ENCODE peak calls at places on chromosomes 5 and 9, in six cellular contexts. F is SK-N-DZ; G is lung microvascular endothelial cell; Q is posterior cingulate gyrus; E is sciatic nerve; U is activated CD4-positive, alpha-beta T cell treated with anti-CD3 and anti-CD28 coated beads for 36 hours. W is an unnamed sample.
A peak's percentile ranks its signal among the peaks of the same experiment; 100 is the strongest.

GRCh38 chr5:146047396-146047795 is 58.0 kb downstream of the PLAC8L1 start:
- DNase-seq in F (no peak), G (no peak), Q (no peak), E (no peak), U (no peak), W (no peak)

GRCh38 chr5:173075137-173075868 is 19.2 kb downstream of the CREBRF start:
- DNase-seq in F (no peak), G (no peak), Q (no peak), E (no peak), U (no peak), W (no peak)

GRCh38 chr9:133103183-133103986 is 17.7 kb downstream of the RALGDS start:
- DNase-seq in F (no peak), G (peak; percentile 65), Q (peak; percentile 83), E (peak; percentile 86), U (peak; percentile 68), W (peak; percentile 58)

GRCh38 chr9:13626601-13627000 is 347.1 kb upstream of the MPDZ start:
- DNase-seq in F (no peak), G (no peak), Q (no peak), E (no peak), U (no peak), W (no peak)

GRCh38 chr5:134111741-134112647 is 2.5 kb upstream of the TCF7 start:
- DNase-seq in F (no peak), G (no peak), Q (no peak), E (no peak), U (peak; percentile 71), W (no peak)

GRCh38 chr9:16885896-16886295 is 15.4 kb upstream of the BNC2 start:
- DNase-seq in F (no peak), G (no peak), Q (no peak), E (no peak), U (no peak), W (no peak)

GRCh38 chr5:176614805-176615478 is 5.0 kb upstream of the GPRIN1 start:
- DNase-seq in F (no peak), G (peak; percentile 37), Q (no peak), E (no peak), U (no peak), W (no peak)

GRCh38 chr9:97640290-97640689 is 6.7 kb downstream of the NCBP1 start:
- DNase-seq in F (no peak), G (peak; percentile 21), Q (no peak), E (no peak), U (no peak), W (no peak)

GRCh38 chr9:93263334-93264229 is 79.6 kb downstream of the WNK2 start:
- DNase-seq in F (no peak), G (no peak), Q (no peak), E (peak; percentile 45), U (no peak), W (no peak)

GRCh38 chr5:153276151-153276550 is 214.3 kb upstream of the GRIA1 start:
- DNase-seq in F (no peak), G (peak; percentile 26), Q (no peak), E (no peak), U (peak; percentile 44), W (no peak)

GRCh38 chr5:143002459-143003327 is 232.5 kb downstream of the ARHGAP26 start:
- DNase-seq in F (peak; percentile 40), G (peak; percentile 73), Q (no peak), E (no peak), U (peak; percentile 78), W (peak; percentile 39)

GRCh38 chr5:83927140-83927733 is 206.6 kb upstream of the HAPLN1 start:
- DNase-seq in F (peak; percentile 70), G (peak; percentile 55), Q (peak; percentile 86), E (peak; percentile 80), U (peak; percentile 56), W (peak; percentile 89)